ENCODE peak calls at places on chromosomes 2 and 18, in four cellular contexts. One of them, this sample, is unnamed.
A peak's percentile ranks its signal among the peaks of the same experiment; 100 is the strongest.

GRCh38 chr2:11753886-11754704 is 7.7 kb downstream of the LPIN1 start:
- DNase-seq in CD8-positive, alpha-beta T cell: peak; percentile 76
- DNase-seq in NCI-H187: peak; percentile 83
- DNase-seq in stimulated activated CD4-positive, alpha-beta T cell treated with anti-CD3 and anti-CD28 coated beads, Interleukin-2, amount 100 ng/mL, for 48 hours: peak; percentile 48
- DNase-seq in this sample: no peak

GRCh38 chr18:62784966-62785413 is 69.6 kb downstream of the PHLPP1 start:
- DNase-seq in NCI-H187: no peak
- DNase-seq in CD8-positive, alpha-beta T cell: no peak
- DNase-seq in stimulated activated CD4-positive, alpha-beta T cell treated with anti-CD3 and anti-CD28 coated beads, Interleukin-2, amount 100 ng/mL, for 48 hours: no peak
- DNase-seq in this sample: no peak

GRCh38 chr2:102743259-102743658 is 18.6 kb upstream of the TMEM182 start:
- DNase-seq in CD8-positive, alpha-beta T cell: no peak
- DNase-seq in NCI-H187: no peak
- DNase-seq in stimulated activated CD4-positive, alpha-beta T cell treated with anti-CD3 and anti-CD28 coated beads, Interleukin-2, amount 100 ng/mL, for 48 hours: no peak
- DNase-seq in this sample: no peak

GRCh38 chr2:131641414-131642206 is 113.9 kb downstream of the CCDC74A start:
- DNase-seq in CD8-positive, alpha-beta T cell: no peak
- DNase-seq in stimulated activated CD4-positive, alpha-beta T cell treated with anti-CD3 and anti-CD28 coated beads, Interleukin-2, amount 100 ng/mL, for 48 hours: no peak
- DNase-seq in NCI-H187: no peak
- DNase-seq in this sample: no peak

GRCh38 chr2:199457147-199458016 is at the start of gene SATB2:
- DNase-seq in NCI-H187: peak; percentile 29
- DNase-seq in stimulated activated CD4-positive, alpha-beta T cell treated with anti-CD3 and anti-CD28 coated beads, Interleukin-2, amount 100 ng/mL, for 48 hours: no peak
- DNase-seq in CD8-positive, alpha-beta T cell: peak; percentile 21
- DNase-seq in this sample: no peak

GRCh38 chr2:158202151-158202778 is 100.6 kb downstream of the UPP2 start:
- DNase-seq in NCI-H187: no peak
- DNase-seq in CD8-positive, alpha-beta T cell: no peak
- DNase-seq in stimulated activated CD4-positive, alpha-beta T cell treated with anti-CD3 and anti-CD28 coated beads, Interleukin-2, amount 100 ng/mL, for 48 hours: no peak
- DNase-seq in this sample: no peak

GRCh38 chr2:151334082-151334815 is 23.1 kb upstream of the TNFAIP6 start:
- DNase-seq in NCI-H187: no peak
- DNase-seq in stimulated activated CD4-positive, alpha-beta T cell treated with anti-CD3 and anti-CD28 coated beads, Interleukin-2, amount 100 ng/mL, for 48 hours: no peak
- DNase-seq in CD8-positive, alpha-beta T cell: no peak
- DNase-seq in this sample: no peak

GRCh38 chr2:236678307-236678975 is 108.8 kb downstream of the ACKR3 start:
- DNase-seq in stimulated activated CD4-positive, alpha-beta T cell treated with anti-CD3 and anti-CD28 coated beads, Interleukin-2, amount 100 ng/mL, for 48 hours: no peak
- DNase-seq in CD8-positive, alpha-beta T cell: no peak
- DNase-seq in NCI-H187: no peak
- DNase-seq in this sample: no peak

GRCh38 chr2:8671802-8672201 is 10.1 kb upstream of the ID2 start:
- DNase-seq in CD8-positive, alpha-beta T cell: no peak
- DNase-seq in stimulated activated CD4-positive, alpha-beta T cell treated with anti-CD3 and anti-CD28 coated beads, Interleukin-2, amount 100 ng/mL, for 48 hours: no peak
- DNase-seq in NCI-H187: no peak
- DNase-seq in this sample: no peak

GRCh38 chr18:57397440-57397839 is 37.7 kb upstream of the ONECUT2 start:
- DNase-seq in NCI-H187: no peak
- DNase-seq in stimulated activated CD4-positive, alpha-beta T cell treated with anti-CD3 and anti-CD28 coated beads, Interleukin-2, amount 100 ng/mL, for 48 hours: no peak
- DNase-seq in CD8-positive, alpha-beta T cell: no peak
- DNase-seq in this sample: no peak

GRCh38 chr2:69831354-69831905 is 2.0 kb downstream of the GMCL1 start:
- DNase-seq in NCI-H187: no peak
- DNase-seq in CD8-positive, alpha-beta T cell: no peak
- DNase-seq in stimulated activated CD4-positive, alpha-beta T cell treated with anti-CD3 and anti-CD28 coated beads, Interleukin-2, amount 100 ng/mL, for 48 hours: no peak
- DNase-seq in this sample: no peak

GRCh38 chr2:38187416-38188127 is 111.6 kb upstream of the CYP1B1 start:
- DNase-seq in stimulated activated CD4-positive, alpha-beta T cell treated with anti-CD3 and anti-CD28 coated beads, Interleukin-2, amount 100 ng/mL, for 48 hours: no peak
- DNase-seq in NCI-H187: no peak
- DNase-seq in CD8-positive, alpha-beta T cell: no peak
- DNase-seq in this sample: no peak

GRCh38 chr2:72765997-72766609 is 59.7 kb downstream of the EXOC6B start:
- DNase-seq in stimulated activated CD4-positive, alpha-beta T cell treated with anti-CD3 and anti-CD28 coated beads, Interleukin-2, amount 100 ng/mL, for 48 hours: no peak
- DNase-seq in CD8-positive, alpha-beta T cell: no peak
- DNase-seq in NCI-H187: no peak
- DNase-seq in this sample: no peak

GRCh38 chr2:18045230-18045629 is 166.8 kb downstream of the KCNS3 start:
- DNase-seq in stimulated activated CD4-positive, alpha-beta T cell treated with anti-CD3 and anti-CD28 coated beads, Interleukin-2, amount 100 ng/mL, for 48 hours: no peak
- DNase-seq in NCI-H187: no peak
- DNase-seq in CD8-positive, alpha-beta T cell: no peak
- DNase-seq in this sample: no peak

GRCh38 chr2:176107731-176108181 is 676 bp downstream of the HOXD11 start:
- DNase-seq in NCI-H187: no peak
- DNase-seq in CD8-positive, alpha-beta T cell: no peak
- DNase-seq in stimulated activated CD4-positive, alpha-beta T cell treated with anti-CD3 and anti-CD28 coated beads, Interleukin-2, amount 100 ng/mL, for 48 hours: no peak
- DNase-seq in this sample: no peak

GRCh38 chr2:218859556-218859993 is at the start of gene WNT6:
- DNase-seq in CD8-positive, alpha-beta T cell: no peak
- DNase-seq in NCI-H187: no peak
- DNase-seq in stimulated activated CD4-positive, alpha-beta T cell treated with anti-CD3 and anti-CD28 coated beads, Interleukin-2, amount 100 ng/mL, for 48 hours: no peak
- DNase-seq in this sample: no peak

This sample was measured in NCI-H2107.